ENCODE peak calls at places on chromosome 5, in six cellular contexts. N is GM20000; H is type B pancreatic cell; G is hippocampal formation; J is stimulated activated CD8-positive, alpha-beta memory T cell treated with anti-CD3 and anti-CD28 coated beads, Interleukin-15, amount 100 ng/mL, for 4 hours; E is kidney epithelial cell. R is an unnamed sample.

GRCh38 chr5:172766287-172767104 is 4.5 kb downstream of the DUSP1 start:
- DNase-seq in N (no peak), H (no peak), G (peak), J (no peak), E (no peak), R (no peak)

GRCh38 chr5:76363385-76364261 is 39.5 kb upstream of the IQGAP2 start:
- DNase-seq in N (no peak), H (no peak), G (no peak), J (no peak), E (no peak), R (no peak)

GRCh38 chr5:136686192-136686872 is 321.0 kb upstream of the TRPC7 start:
- DNase-seq in N (no peak), H (no peak), G (no peak), J (no peak), E (peak), R (no peak)

GRCh38 chr5:109688647-109688998 is 1.1 kb upstream of the MAN2A1 start:
- DNase-seq in N (peak), H (no peak), G (no peak), J (no peak), E (no peak), R (peak)

GRCh38 chr5:168314735-168315411 is 23.4 kb downstream of the WWC1 start:
- DNase-seq in N (no peak), H (no peak), G (no peak), J (no peak), E (peak), R (no peak)

GRCh38 chr5:15585826-15586591 is 86.0 kb downstream of the FBXL7 start:
- DNase-seq in N (no peak), H (no peak), G (no peak), J (no peak), E (no peak), R (no peak)

GRCh38 chr5:77683171-77683732 is 44.7 kb upstream of the OTP start:
- DNase-seq in N (no peak), H (no peak), G (no peak), J (no peak), E (no peak), R (no peak)

GRCh38 chr5:66138572-66139116 is 5.5 kb upstream of the SREK1 start:
- DNase-seq in N (no peak), H (no peak), G (no peak), J (no peak), E (no peak), R (no peak)

GRCh38 chr5:180494510-180495181 is 467 bp downstream of the CNOT6 start:
- DNase-seq in N (peak), H (no peak), G (peak), J (peak), E (no peak), R (no peak)

GRCh38 chr5:102755691-102756371 is 726 bp downstream of the PAM start:
- DNase-seq in N (peak), H (peak), G (peak), J (peak), E (no peak), R (no peak)

GRCh38 chr5:5404376-5404775 is 18.1 kb upstream of the ICE1 start:
- DNase-seq in N (no peak), H (no peak), G (no peak), J (no peak), E (no peak), R (no peak)

GRCh38 chr5:60652206-60652605 is 47.8 kb downstream of the DEPDC1B start:
- DNase-seq in N (no peak), H (no peak), G (no peak), J (no peak), E (no peak), R (no peak)

GRCh38 chr5:129506092-129506491 is 46.0 kb downstream of the ADAMTS19 start:
- DNase-seq in N (no peak), H (no peak), G (no peak), J (no peak), E (peak), R (no peak)

GRCh38 chr5:6118691-6119090 is 259.7 kb downstream of the MED10 start:
- DNase-seq in N (no peak), H (no peak), G (no peak), J (no peak), E (no peak), R (no peak)

GRCh38 chr5:151081426-151082273 is 816 bp upstream of the TNIP1 start:
- DNase-seq in N (no peak), H (no peak), G (no peak), J (no peak), E (no peak), R (peak)